ENCODE peak calls at places on chromosomes 3 and 15, in five cellular contexts. A is brain microvascular endothelial cell, M is type B pancreatic cell, J is EH, G is tibial nerve. W is an unnamed sample.

GRCh38 chr3:188067932-188068331 is 86.0 kb upstream of the LPP start:
- DNase-seq in A (peak), M (no peak), J (peak), G (no peak), W (no peak)

GRCh38 chr15:89677381-89677780 is 1.8 kb downstream of the PLIN1 start:
- DNase-seq in A (no peak), M (no peak), J (no peak), G (no peak), W (no peak)

GRCh38 chr3:35950045-35950444 is 310.7 kb downstream of the ARPP21 start:
- DNase-seq in A (no peak), M (no peak), J (no peak), G (no peak), W (no peak)

GRCh38 chr3:110248666-110249065 is 823.0 kb upstream of the NECTIN3 start:
- DNase-seq in A (no peak), M (no peak), J (peak), G (no peak), W (no peak)

GRCh38 chr15:78303729-78304486 is 4.5 kb upstream of the SKIC8 start:
- DNase-seq in A (no peak), M (no peak), J (no peak), G (no peak), W (no peak)

GRCh38 chr3:140898340-140899180 is 43.1 kb upstream of the SLC25A36 start:
- DNase-seq in A (peak), M (no peak), J (peak), G (peak), W (peak)

GRCh38 chr3:20462226-20462625 is 276.2 kb upstream of the SGO1 start:
- DNase-seq in A (peak), M (no peak), J (no peak), G (no peak), W (no peak)

GRCh38 chr3:111538687-111539086 is 3.3 kb upstream of the CD96 start:
- DNase-seq in A (peak), M (no peak), J (peak), G (no peak), W (no peak)

GRCh38 chr3:158737987-158738615 is 5.8 kb upstream of the RARRES1 start:
- DNase-seq in A (no peak), M (no peak), J (no peak), G (no peak), W (no peak)

GRCh38 chr3:50623840-50624474 is 7.0 kb downstream of the MAPKAPK3 start:
- DNase-seq in A (no peak), M (no peak), J (no peak), G (no peak), W (peak)